ENCODE peak calls at places on chromosomes 16 and 17, in six cellular contexts. A is nephron progenitor cell, N is fibroblast of villous mesenchyme, Q is HFFc6, E is K562, L is heart right ventricle. B is an unnamed sample.

GRCh38 chr16:13453325-13453724 is 466.6 kb upstream of the ERCC4 start:
- DNase-seq in A (no peak), N (no peak), Q (no peak), E (no peak), L (no peak), B (no peak)

GRCh38 chr16:88561485-88562369 is 8.5 kb upstream of the ZC3H18 start:
- DNase-seq in A (peak), N (peak), Q (peak), E (peak), L (peak), B (no peak)

GRCh38 chr17:61475726-61476125 is 23.5 kb downstream of the TBX4 start:
- DNase-seq in A (no peak), N (peak), Q (peak), E (no peak), L (no peak), B (no peak)

GRCh38 chr16:69166221-69166833 is 20.6 kb upstream of the SNTB2 start:
- DNase-seq in A (no peak), N (peak), Q (peak), E (no peak), L (no peak), B (no peak)

GRCh38 chr16:30365200-30365599 is 5.1 kb downstream of the TBC1D10B start:
- DNase-seq in A (no peak), N (no peak), Q (no peak), E (no peak), L (no peak), B (no peak)

GRCh38 chr17:44038604-44039007 is 23.8 kb upstream of the TMEM101 start:
- DNase-seq in A (no peak), N (no peak), Q (no peak), E (no peak), L (no peak), B (no peak)

GRCh38 chr16:65180986-65181710 is 59.3 kb upstream of the CDH11 start:
- DNase-seq in A (no peak), N (peak), Q (no peak), E (no peak), L (no peak), B (no peak)

GRCh38 chr17:57519199-57519598 is 225.9 kb downstream of the CCDC182 start:
- DNase-seq in A (peak), N (peak), Q (peak), E (no peak), L (no peak), B (no peak)

GRCh38 chr17:30520436-30520835 is 43.2 kb downstream of the GOSR1 start:
- DNase-seq in A (no peak), N (peak), Q (peak), E (no peak), L (no peak), B (no peak)

GRCh38 chr16:88938119-88938932 is 38.7 kb downstream of the CBFA2T3 start:
- DNase-seq in A (no peak), N (no peak), Q (no peak), E (no peak), L (no peak), B (no peak)

GRCh38 chr16:3716831-3717234 is 491 bp downstream of the TRAP1 start:
- DNase-seq in A (no peak), N (peak), Q (no peak), E (peak), L (no peak), B (no peak)

GRCh38 chr17:2253768-2254406 is 49.7 kb downstream of the SMG6 start:
- DNase-seq in A (no peak), N (no peak), Q (no peak), E (no peak), L (no peak), B (no peak)

GRCh38 chr16:70635356-70636016 is 10.9 kb upstream of the IL34 start:
- DNase-seq in A (peak), N (peak), Q (peak), E (no peak), L (peak), B (no peak)

GRCh38 chr16:59612094-59612493 is 878.0 kb upstream of the GOT2 start:
- DNase-seq in A (no peak), N (no peak), Q (no peak), E (no peak), L (no peak), B (no peak)

GRCh38 chr17:74618446-74618845 is 5.1 kb downstream of the CD300E start:
- DNase-seq in A (no peak), N (no peak), Q (no peak), E (no peak), L (no peak), B (no peak)

GRCh38 chr16:30963925-30964511 is 6.5 kb downstream of the SETD1A start:
- DNase-seq in A (no peak), N (no peak), Q (no peak), E (no peak), L (no peak), B (no peak)

GRCh38 chr17:45320931-45321461 is 4.2 kb upstream of the MAP3K14 start:
- DNase-seq in A (no peak), N (peak), Q (peak), E (peak), L (no peak), B (no peak)

GRCh38 chr17:21842332-21843317 is 150.3 kb downstream of the KCNJ18 start:
- DNase-seq in A (no peak), N (no peak), Q (no peak), E (no peak), L (no peak), B (no peak)

GRCh38 chr17:71099003-71099710 is 929.8 kb downstream of the KCNJ2 start:
- DNase-seq in A (no peak), N (no peak), Q (no peak), E (no peak), L (no peak), B (no peak)

GRCh38 chr16:719815-720506 is 985 bp upstream of the ANTKMT start:
- DNase-seq in A (no peak), N (no peak), Q (no peak), E (peak), L (no peak), B (no peak)
- TF ChIP-seq CTCF in A (no peak), N (peak), Q (peak), E (peak), L (no peak), B (peak)

GRCh38 chr17:42438600-42439567 is 15.8 kb upstream of the CAVIN1 start:
- DNase-seq in A (peak), N (peak), Q (no peak), E (no peak), L (no peak), B (no peak)
- TF ChIP-seq CTCF in A (peak), N (peak), Q (peak), E (peak), L (peak), B (peak)

GRCh38 chr16:66959645-66960177 is 1.4 kb upstream of the CES3 start:
- DNase-seq in A (no peak), N (no peak), Q (no peak), E (no peak), L (no peak), B (no peak)

GRCh38 chr16:66958857-66959644 is 2.0 kb upstream of the CES3 start:
- DNase-seq in A (no peak), N (no peak), Q (no peak), E (no peak), L (no peak), B (no peak)

GRCh38 chr16:66964049-66964448 is 3.0 kb downstream of the CES3 start:
- DNase-seq in A (no peak), N (no peak), Q (no peak), E (no peak), L (no peak), B (no peak)

GRCh38 chr16:66960270-66960669 is 796 bp upstream of the CES3 start:
- DNase-seq in A (no peak), N (no peak), Q (no peak), E (no peak), L (no peak), B (no peak)

GRCh38 chr16:66961065-66961744 is at the start of gene CES3:
- DNase-seq in A (peak), N (peak), Q (peak), E (peak), L (no peak), B (no peak)
- TF ChIP-seq CTCF in A (peak), N (peak), Q (peak), E (peak), L (peak), B (peak)

GRCh38 chr16:2297506-2297860 is 29.6 kb upstream of the RNPS1 start:
- DNase-seq in A (no peak), N (no peak), Q (no peak), E (no peak), L (no peak), B (no peak)

GRCh38 chr16:2298621-2299020 is 30.7 kb upstream of the RNPS1 start:
- DNase-seq in A (no peak), N (no peak), Q (no peak), E (no peak), L (no peak), B (no peak)

GRCh38 chr16:2295056-2295798 is 27.3 kb upstream of the RNPS1 start:
- DNase-seq in A (no peak), N (no peak), Q (no peak), E (no peak), L (no peak), B (no peak)

GRCh38 chr16:2299121-2299914 is 31.4 kb upstream of the RNPS1 start:
- DNase-seq in A (no peak), N (no peak), Q (no peak), E (no peak), L (no peak), B (no peak)

GRCh38 chr16:2296662-2297505 is 29.0 kb upstream of the RNPS1 start:
- DNase-seq in A (no peak), N (peak), Q (peak), E (peak), L (peak), B (no peak)
- TF ChIP-seq CTCF in A (no peak), N (peak), Q (peak), E (peak), L (peak), B (peak)

GRCh38 chr17:37659887-37660286 is 16.6 kb upstream of the DDX52 start:
- DNase-seq in A (no peak), N (no peak), Q (no peak), E (no peak), L (no peak), B (no peak)
- TF ChIP-seq CTCF in A (no peak), N (no peak), Q (no peak), E (no peak), L (no peak), B (no peak)

DNA sequence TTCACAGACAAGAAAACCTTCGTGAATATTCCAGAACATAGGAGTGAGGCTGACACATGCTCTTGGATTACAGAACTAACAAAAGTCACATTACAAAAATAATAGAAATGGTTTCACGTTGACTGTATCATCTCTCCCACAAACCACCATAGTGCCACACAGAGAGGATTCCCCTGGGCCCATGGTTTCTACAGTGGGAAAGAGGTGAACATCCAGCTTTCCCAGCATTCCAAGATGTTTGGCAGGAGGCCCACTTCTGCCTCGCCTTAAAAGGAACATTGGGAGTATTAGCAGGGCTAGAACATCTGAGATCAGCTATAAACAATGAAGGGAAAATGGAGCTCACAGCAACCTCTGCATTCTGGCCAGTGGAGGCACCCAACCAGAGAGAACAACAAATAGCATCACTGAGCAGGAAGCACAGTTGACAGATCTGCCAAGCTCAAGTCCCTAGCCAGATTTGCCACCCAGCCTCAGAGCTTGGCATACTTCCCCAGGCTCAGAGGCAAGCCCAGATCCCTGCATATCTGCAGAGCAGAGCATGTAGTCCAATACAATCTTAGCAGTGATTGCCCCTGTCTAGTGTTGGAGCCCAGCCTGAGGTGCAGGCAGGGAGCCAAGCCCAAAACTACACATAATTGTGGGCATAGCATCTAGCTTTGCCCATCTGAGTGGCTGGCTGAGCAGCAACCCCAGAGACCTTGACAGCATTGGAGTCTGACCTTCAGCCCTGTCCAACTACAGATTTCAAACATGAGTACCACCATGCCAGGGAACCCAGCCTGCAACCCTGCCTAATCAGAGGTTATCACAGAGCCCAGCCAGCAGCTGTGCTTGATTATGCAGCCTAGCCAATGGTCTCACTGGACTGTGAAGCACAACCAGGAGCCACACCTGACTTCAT is 260.4 kb downstream of the CEP112 start:
- DNase-seq in A (no peak), N (no peak), Q (no peak), E (no peak), L (peak), B (no peak)
- TF ChIP-seq CTCF in A (no peak), N (no peak), Q (no peak), E (no peak), L (no peak), B (no peak)

DNA sequence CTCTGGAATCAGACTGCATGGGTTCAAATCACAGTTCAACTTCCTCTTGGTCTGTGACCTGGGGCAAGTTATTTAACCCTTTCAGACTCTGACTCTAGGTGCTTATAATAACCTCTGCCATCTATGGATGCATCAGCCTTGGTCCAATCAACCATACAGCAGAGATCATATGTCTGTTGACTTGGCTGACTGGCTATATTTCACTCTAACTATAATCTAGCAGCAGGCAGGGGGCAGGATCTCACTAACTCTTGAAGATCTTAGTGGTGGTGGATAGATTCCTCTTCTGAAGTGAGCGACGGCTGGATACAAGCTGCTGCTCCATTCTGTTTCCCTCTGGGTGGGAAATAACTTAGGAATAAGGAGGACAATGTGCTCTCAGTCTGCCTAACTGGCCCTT is 146.6 kb downstream of the SKAP1 start:
- DNase-seq in A (no peak), N (no peak), Q (no peak), E (no peak), L (no peak), B (no peak)
- TF ChIP-seq CTCF in A (no peak), N (no peak), Q (no peak), E (peak), L (no peak), B (no peak)

GRCh38 chr17:42760652-42761581 is at the start of gene RAMP2:
- DNase-seq in A (peak), N (no peak), Q (no peak), E (no peak), L (peak), B (peak)
- TF ChIP-seq CTCF in A (no peak), N (no peak), Q (peak), E (no peak), L (no peak), B (no peak)

DNA sequence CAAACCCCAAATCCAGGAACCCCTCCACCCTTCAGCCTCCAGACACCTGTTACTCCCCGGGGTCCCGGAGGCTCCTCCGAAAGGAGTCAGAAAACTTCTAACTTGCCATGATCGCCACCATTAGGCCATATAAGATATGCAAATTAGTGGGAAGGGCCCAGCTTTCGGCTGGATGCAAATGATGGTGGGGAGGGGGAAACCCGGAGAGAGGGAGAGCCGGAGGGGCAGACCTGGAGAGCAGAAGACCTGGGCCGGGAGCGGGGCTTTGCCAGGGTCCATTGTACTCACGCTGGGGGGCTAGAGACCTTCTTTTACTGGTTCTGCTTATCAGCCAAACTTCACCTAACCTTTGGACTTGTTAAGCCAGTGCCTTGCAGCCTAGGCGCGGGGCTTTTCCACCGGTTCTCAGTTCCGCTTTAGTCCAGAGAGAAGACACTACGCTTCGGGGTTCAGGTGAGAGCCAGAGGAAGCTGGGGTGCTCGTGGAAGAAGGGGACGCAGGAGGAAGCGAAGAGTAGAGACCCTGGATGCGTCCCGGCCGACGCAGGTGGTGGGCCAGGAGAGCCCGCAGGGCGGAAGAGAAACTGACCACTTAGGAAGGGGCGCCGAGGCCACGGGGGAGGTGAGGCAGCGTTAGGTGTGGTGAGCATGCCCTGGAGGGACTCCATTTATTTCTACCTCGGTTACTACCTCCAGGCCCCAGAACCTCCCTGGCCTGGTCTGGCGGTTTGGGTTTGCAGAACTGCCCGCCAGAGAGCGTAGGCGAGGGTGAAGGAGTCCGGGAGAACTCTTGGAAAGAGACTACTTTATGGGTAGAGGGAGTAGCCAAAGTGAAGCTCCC is at the start of gene HNF1B:
- DNase-seq in A (peak), N (no peak), Q (no peak), E (no peak), L (no peak), B (no peak)
- TF ChIP-seq CTCF in A (no peak), N (no peak), Q (no peak), E (no peak), L (no peak), B (no peak)

DNA sequence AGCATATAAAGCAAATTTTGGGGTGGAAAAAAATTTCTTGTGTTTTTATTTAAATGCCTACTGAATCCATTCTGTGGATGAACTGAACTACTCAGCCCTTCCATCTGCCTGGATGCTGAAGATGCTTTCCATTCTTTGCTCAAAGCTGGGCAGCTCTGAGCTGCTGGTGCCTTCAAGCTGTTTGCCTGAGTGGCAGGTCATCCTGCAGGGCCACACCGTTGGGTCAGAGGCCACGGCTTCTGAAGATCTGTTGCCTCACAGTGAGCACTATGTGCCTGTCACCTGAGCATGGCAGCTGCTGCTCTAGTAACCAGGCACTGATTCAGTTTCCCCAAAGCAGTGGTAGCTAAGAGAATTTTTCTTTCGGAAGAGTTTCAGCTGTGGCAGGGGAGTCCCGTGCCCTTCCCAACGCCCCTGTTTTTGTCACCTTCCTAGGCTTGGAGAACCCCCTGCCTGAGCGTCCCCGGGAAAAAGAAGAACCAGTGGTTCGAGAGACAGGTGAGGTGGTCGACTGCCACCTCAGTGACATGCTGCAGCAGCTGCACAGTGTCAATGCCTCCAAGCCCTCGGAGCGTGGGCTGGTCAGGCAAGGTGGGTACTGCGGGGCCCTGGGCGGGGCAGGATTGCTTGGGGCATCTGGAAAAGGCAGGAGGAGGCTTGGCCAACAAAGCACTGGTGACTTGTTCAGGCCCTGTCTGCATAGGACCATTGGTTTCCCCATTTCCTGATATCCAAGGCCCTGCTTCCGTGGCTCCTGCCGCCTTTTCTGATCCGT is 8.5 kb downstream of the PLK1 start:
- DNase-seq in A (no peak), N (no peak), Q (no peak), E (no peak), L (no peak), B (no peak)
- TF ChIP-seq CTCF in A (no peak), N (no peak), Q (no peak), E (no peak), L (no peak), B (no peak)

B was measured in osteocyte.